ENCODE peak calls at places on chromosomes 11 and 22, in five cellular contexts. T is tibial nerve, O is transverse colon, F is stomach, J is ovary. B is an unnamed sample.

GRCh38 chr11:134792677-134793076 is 380.6 kb upstream of the B3GAT1 start:
- DNase-seq in T (no peak), O (no peak), F (no peak), J (no peak), B (no peak)

GRCh38 chr11:100515087-100515486 is 172.0 kb upstream of the ARHGAP42 start:
- DNase-seq in T (no peak), O (no peak), F (no peak), J (no peak), B (no peak)

GRCh38 chr11:33869511-33870422 is 22.1 kb downstream of the LMO2 start:
- DNase-seq in T (no peak), O (peak), F (no peak), J (peak), B (no peak)

GRCh38 chr11:127003260-127003981 is 2.9 kb upstream of the KIRREL3 start:
- DNase-seq in T (no peak), O (no peak), F (no peak), J (no peak), B (no peak)

GRCh38 chr11:30197869-30198268 is 32.9 kb upstream of the FSHB start:
- DNase-seq in T (no peak), O (no peak), F (no peak), J (no peak), B (no peak)

GRCh38 chr11:35223429-35223828 is 84.5 kb downstream of the CD44 start:
- DNase-seq in T (no peak), O (no peak), F (no peak), J (no peak), B (no peak)

GRCh38 chr11:77819921-77820564 is 479 bp downstream of the RSF1 start:
- DNase-seq in T (no peak), O (peak), F (peak), J (peak), B (no peak)

GRCh38 chr11:65524010-65524746 is 705 bp upstream of the SCYL1 start:
- DNase-seq in T (no peak), O (peak), F (no peak), J (peak), B (no peak)

GRCh38 chr11:95565692-95566091 is 223.9 kb downstream of the FAM76B start:
- DNase-seq in T (no peak), O (no peak), F (no peak), J (no peak), B (no peak)

GRCh38 chr22:20606041-20606783 is 98.8 kb downstream of the MED15 start:
- DNase-seq in T (no peak), O (peak), F (peak), J (peak), B (no peak)

GRCh38 chr11:27255447-27255828 is 107.6 kb downstream of the CCDC34 start:
- DNase-seq in T (no peak), O (no peak), F (no peak), J (no peak), B (no peak)

GRCh38 chr11:3166268-3167142 is 1.4 kb upstream of the OSBPL5 start:
- DNase-seq in T (peak), O (peak), F (no peak), J (no peak), B (no peak)

GRCh38 chr22:46748948-46749681 is 11.1 kb upstream of the CERK start:
- DNase-seq in T (no peak), O (no peak), F (no peak), J (no peak), B (no peak)

GRCh38 chr11:34251640-34251980 is 106.2 kb downstream of the ABTB2 start:
- DNase-seq in T (no peak), O (no peak), F (no peak), J (no peak), B (no peak)

GRCh38 chr11:127485541-127485940 is 485.0 kb upstream of the KIRREL3 start:
- DNase-seq in T (no peak), O (no peak), F (no peak), J (no peak), B (peak)

GRCh38 chr11:41245704-41246398 is 213.6 kb downstream of the LRRC4C start:
- DNase-seq in T (no peak), O (no peak), F (no peak), J (no peak), B (no peak)

GRCh38 chr22:26547426-26547825 is 35.2 kb upstream of the TFIP11 start:
- DNase-seq in T (no peak), O (no peak), F (no peak), J (no peak), B (no peak)

GRCh38 chr11:128520886-128521696 is 66.3 kb downstream of the ETS1 start:
- DNase-seq in T (no peak), O (no peak), F (no peak), J (no peak), B (no peak)

GRCh38 chr11:118111744-118112035 is 24.9 kb upstream of the SMIM35 start:
- DNase-seq in T (no peak), O (no peak), F (no peak), J (no peak), B (no peak)

GRCh38 chr11:67312187-67313021 is 9.1 kb downstream of the SSH3 start:
- DNase-seq in T (no peak), O (peak), F (peak), J (no peak), B (no peak)

GRCh38 chr22:31491218-31491962 is 1.7 kb upstream of the EIF4ENIF1 start:
- DNase-seq in T (no peak), O (no peak), F (no peak), J (no peak), B (no peak)

GRCh38 chr11:125371451-125371935 is 124.6 kb downstream of the FEZ1 start:
- DNase-seq in T (no peak), O (no peak), F (no peak), J (no peak), B (no peak)

GRCh38 chr11:122115520-122116343 is at the start of gene BLID:
- DNase-seq in T (peak), O (peak), F (peak), J (peak), B (no peak)

GRCh38 chr22:39717099-39717498 is 146.5 kb downstream of the CACNA1I start:
- DNase-seq in T (no peak), O (no peak), F (no peak), J (no peak), B (no peak)

GRCh38 chr11:31529701-31530100 is 20.1 kb downstream of the ELP4 start:
- DNase-seq in T (no peak), O (no peak), F (no peak), J (no peak), B (no peak)

GRCh38 chr11:59923813-59924212 is 14.4 kb upstream of the OOSP1 start:
- DNase-seq in T (no peak), O (no peak), F (no peak), J (no peak), B (no peak)

GRCh38 chr11:120546312-120547205 is 35.0 kb downstream of the GRIK4 start:
- DNase-seq in T (no peak), O (peak), F (peak), J (peak), B (no peak)

GRCh38 chr22:46082633-46083032 is 67.7 kb upstream of the PPARA start:
- DNase-seq in T (no peak), O (no peak), F (no peak), J (no peak), B (no peak)

GRCh38 chr11:35050596-35050995 is 88.4 kb upstream of the CD44 start:
- DNase-seq in T (no peak), O (no peak), F (no peak), J (no peak), B (no peak)

GRCh38 chr11:105202844-105203548 is 63.4 kb upstream of the CARD18 start:
- DNase-seq in T (no peak), O (peak), F (no peak), J (no peak), B (no peak)

GRCh38 chr11:38297670-38298069 is 1699.6 kb upstream of the RAG2 start:
- DNase-seq in T (no peak), O (no peak), F (no peak), J (no peak), B (no peak)

GRCh38 chr22:33350391-33350955 is 292.3 kb upstream of the SYN3 start:
- DNase-seq in T (no peak), O (no peak), F (no peak), J (no peak), B (peak)
- TF ChIP-seq EP300 in T (no peak), O (no peak), F (no peak), J (no peak), B (no peak)

GRCh38 chr22:19480789-19481188 is 1.1 kb downstream of the CDC45 start:
- DNase-seq in T (no peak), O (no peak), F (no peak), J (no peak), B (no peak)

GRCh38 chr22:19478086-19478392 is 954 bp downstream of the UFD1 start:
- DNase-seq in T (no peak), O (no peak), F (no peak), J (no peak), B (no peak)

GRCh38 chr22:19478466-19479357 is at the start of gene UFD1:
- DNase-seq in T (peak), O (peak), F (peak), J (peak), B (peak)

GRCh38 chr22:19480173-19480568 is 451 bp downstream of the CDC45 start:
- DNase-seq in T (no peak), O (no peak), F (no peak), J (no peak), B (no peak)

DNA sequence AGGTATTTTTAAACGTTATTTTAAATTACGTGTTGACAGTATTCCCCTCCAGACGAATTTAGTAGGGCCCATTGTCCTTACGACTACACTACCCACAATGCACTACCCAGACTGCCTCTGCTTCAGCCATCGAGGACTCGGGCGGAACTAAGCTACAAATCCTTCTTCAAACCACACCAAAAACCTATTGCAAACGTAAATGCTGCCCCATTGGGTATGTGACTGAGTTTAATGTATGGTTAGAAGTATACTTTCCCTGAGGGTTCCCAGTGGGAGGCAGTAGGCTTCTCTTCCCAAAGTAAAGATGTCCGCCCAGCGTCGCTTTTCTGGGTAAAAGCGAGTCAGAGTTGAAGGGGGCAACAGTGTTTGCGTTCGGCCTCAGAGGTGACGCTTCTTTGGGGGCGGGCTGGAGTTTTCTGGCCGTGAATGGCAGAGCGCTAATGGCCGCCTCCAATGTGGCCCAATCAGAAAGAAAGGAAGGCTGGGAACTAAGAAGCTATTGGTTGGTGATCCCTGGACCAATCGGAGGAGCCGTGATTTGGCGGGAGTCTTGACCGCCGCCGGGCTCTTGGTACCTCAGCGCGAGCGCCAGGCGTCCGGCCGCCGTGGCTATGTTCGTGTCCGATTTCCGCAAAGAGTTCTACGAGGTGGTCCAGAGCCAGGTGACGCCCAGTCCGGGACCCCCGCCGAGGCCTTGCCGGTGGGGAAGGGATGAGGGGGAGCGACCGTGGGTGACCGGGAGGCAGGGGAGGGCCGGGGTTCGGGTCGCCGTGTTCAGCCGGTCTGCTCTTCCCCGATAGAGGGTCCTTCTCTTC is at the start of gene CDC45:
- DNase-seq in T (peak), O (peak), F (peak), J (peak), B (peak)
- TF ChIP-seq POLR2A in T (no peak), O (no peak), F (no peak), J (no peak), B (no peak)

GRCh38 chr22:30205281-30206115 is 41.1 kb downstream of the LIF start:
- DNase-seq in T (peak), O (no peak), F (peak), J (peak), B (no peak)
- TF ChIP-seq EP300 in T (peak), O (no peak), F (no peak), J (no peak), B (no peak)

DNA sequence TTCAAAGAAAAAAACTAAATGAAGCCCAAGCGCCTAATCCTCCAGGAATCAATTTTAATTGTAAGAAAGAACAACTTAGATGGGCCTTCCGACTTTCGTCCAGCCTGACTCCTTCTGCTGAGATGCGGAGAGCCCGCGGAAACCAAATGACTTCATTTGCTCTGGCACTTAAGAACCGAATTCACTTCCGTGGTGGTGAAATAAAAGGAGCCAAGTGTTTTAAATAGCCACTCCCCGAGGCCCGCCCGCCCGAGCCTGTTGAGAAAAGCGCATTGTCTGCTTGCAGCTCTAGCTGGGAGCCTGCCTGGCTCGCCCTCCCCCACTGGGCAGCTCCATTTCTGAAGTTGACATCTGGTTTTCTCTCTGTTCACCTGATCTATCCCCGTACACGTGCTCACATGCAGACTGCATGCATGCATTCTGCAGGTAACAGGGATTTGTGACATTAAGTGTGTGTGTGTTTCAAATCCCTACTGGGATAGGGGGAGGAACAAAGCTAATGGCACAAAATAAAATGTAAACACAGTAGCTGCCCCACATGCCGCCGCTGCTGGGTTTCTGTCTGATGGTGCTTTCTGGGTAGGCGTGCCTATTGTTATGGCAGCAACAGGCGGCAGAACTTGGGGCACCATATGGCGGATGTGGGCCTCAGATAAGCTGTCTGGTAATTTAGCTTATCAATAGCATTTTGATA is 6.2 kb downstream of the TEAD1 start:
- DNase-seq in T (peak), O (peak), F (peak), J (peak), B (no peak)
- TF ChIP-seq POLR2A in T (peak), O (peak), F (no peak), J (no peak), B (no peak)

GRCh38 chr22:24969588-24970301 is 17.2 kb downstream of the KIAA1671 start:
- DNase-seq in T (peak), O (peak), F (no peak), J (no peak), B (no peak)
- TF ChIP-seq EP300 in T (peak), O (no peak), F (no peak), J (no peak), B (no peak)

GRCh38 chr11:1892558-1892957 is 863 bp upstream of the PRR33 start:
- DNase-seq in T (no peak), O (no peak), F (no peak), J (no peak), B (no peak)

GRCh38 chr11:1891831-1892115 is at the start of gene PRR33:
- DNase-seq in T (no peak), O (no peak), F (no peak), J (no peak), B (no peak)

GRCh38 chr11:1892116-1892515 is 421 bp upstream of the PRR33 start:
- DNase-seq in T (no peak), O (no peak), F (no peak), J (no peak), B (no peak)

GRCh38 chr11:1889941-1890855 is 1.5 kb downstream of the PRR33 start:
- DNase-seq in T (no peak), O (no peak), F (no peak), J (peak), B (no peak)

DNA sequence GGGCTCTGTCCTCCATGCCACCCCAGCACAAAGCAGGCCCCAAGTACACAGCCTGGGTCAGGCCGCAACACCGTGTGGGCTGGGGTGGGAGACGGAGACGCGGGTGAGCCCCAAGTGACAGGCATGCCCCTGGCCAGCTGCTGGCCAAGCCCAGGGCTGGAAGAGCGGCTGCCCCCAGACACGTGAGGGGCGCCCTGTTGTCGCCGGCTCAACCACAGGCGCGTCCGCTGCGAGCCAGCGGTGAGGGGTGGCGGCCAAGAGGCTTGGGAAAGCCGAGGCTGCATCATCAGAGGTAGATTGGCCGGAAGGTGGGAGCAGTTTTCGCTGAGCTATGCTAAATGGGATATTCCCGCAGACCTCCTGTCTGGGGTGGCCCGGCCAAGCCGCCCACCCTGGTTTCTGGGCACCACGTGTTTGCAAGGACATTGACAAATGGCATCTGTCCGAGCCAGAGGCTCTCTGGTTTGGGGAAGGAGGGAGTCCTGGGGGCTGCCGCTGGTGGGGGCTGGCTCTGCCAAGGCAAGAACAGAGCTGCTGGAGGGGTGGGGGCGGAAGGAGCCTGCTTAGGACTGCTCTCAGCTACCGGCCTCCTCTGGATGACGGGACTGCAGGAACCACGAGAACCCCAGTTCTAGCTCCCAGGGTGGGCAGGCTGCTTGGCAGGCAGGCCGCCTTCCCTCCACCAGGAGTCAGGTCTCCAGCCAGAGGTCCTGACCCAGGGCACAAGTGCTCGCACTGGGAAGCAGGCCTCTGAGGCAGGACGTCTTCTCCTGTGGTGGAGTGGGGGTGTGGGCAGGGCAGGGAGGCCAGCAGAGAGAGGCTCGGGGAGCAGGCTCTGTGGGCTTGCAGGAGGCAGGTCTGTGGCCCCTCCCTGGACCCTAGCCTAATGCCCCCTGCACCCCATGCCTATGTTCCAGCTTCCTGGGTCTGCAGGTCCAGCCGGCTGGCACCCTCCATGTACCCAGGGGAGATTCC is 552 bp downstream of the PRR33 start:
- DNase-seq in T (no peak), O (no peak), F (no peak), J (no peak), B (no peak)
- TF ChIP-seq POLR2A in T (no peak), O (no peak), F (no peak), J (no peak), B (no peak)

GRCh38 chr22:30425616-30426394 is at the start of gene MTFP1:
- DNase-seq in T (no peak), O (peak), F (peak), J (peak), B (no peak)
- TF ChIP-seq EP300 in T (no peak), O (no peak), F (no peak), J (no peak), B (no peak)

B was measured in esophagus muscularis mucosa.